ENCODE peak calls at places on chromosomes 3 and 15, in ten cellular contexts. One of them, this sample, is unnamed.

GRCh38 chr3:153977148-153977547 is 144.0 kb upstream of the ARHGEF26 start:
- DNase-seq in endothelial cell of umbilical vein: peak; percentile 69
- DNase-seq in mucosa of descending colon: no peak
- DNase-seq in fibroblast of villous mesenchyme: no peak
- DNase-seq in HFFc6: no peak
- DNase-seq in progenitor cell of endocrine pancreas: no peak
- DNase-seq in colonic mucosa: no peak
- DNase-seq in AG10803: peak; percentile 21
- DNase-seq in dorsolateral prefrontal cortex: no peak
- DNase-seq in hepatocyte: no peak
- DNase-seq in this sample: no peak

GRCh38 chr15:31294067-31294466 is 32.6 kb upstream of the KLF13 start:
- DNase-seq in fibroblast of villous mesenchyme: no peak
- DNase-seq in dorsolateral prefrontal cortex: no peak
- DNase-seq in HFFc6: no peak
- DNase-seq in mucosa of descending colon: no peak
- DNase-seq in hepatocyte: no peak
- DNase-seq in AG10803: no peak
- DNase-seq in colonic mucosa: peak; percentile 13
- DNase-seq in progenitor cell of endocrine pancreas: peak; percentile 1
- DNase-seq in endothelial cell of umbilical vein: no peak
- DNase-seq in this sample: no peak

GRCh38 chr3:155676252-155676981 is 68.5 kb downstream of the PLCH1 start:
- DNase-seq in AG10803: peak; percentile 70
- DNase-seq in hepatocyte: peak; percentile 42
- DNase-seq in HFFc6: peak; percentile 63
- DNase-seq in colonic mucosa: no peak
- DNase-seq in fibroblast of villous mesenchyme: peak; percentile 61
- DNase-seq in mucosa of descending colon: no peak
- DNase-seq in dorsolateral prefrontal cortex: peak; percentile 49
- DNase-seq in endothelial cell of umbilical vein: no peak
- DNase-seq in progenitor cell of endocrine pancreas: no peak
- DNase-seq in this sample: peak; percentile 20

GRCh38 chr3:131630117-131630516 is 127.3 kb upstream of the MRPL3 start:
- DNase-seq in HFFc6: no peak
- DNase-seq in mucosa of descending colon: no peak
- DNase-seq in colonic mucosa: no peak
- DNase-seq in AG10803: peak; percentile 16
- DNase-seq in hepatocyte: no peak
- DNase-seq in fibroblast of villous mesenchyme: no peak
- DNase-seq in endothelial cell of umbilical vein: no peak
- DNase-seq in progenitor cell of endocrine pancreas: no peak
- DNase-seq in dorsolateral prefrontal cortex: no peak
- DNase-seq in this sample: no peak

GRCh38 chr3:152380048-152380447 is 111.3 kb downstream of the MBNL1 start:
- DNase-seq in AG10803: no peak
- DNase-seq in mucosa of descending colon: no peak
- DNase-seq in colonic mucosa: no peak
- DNase-seq in dorsolateral prefrontal cortex: no peak
- DNase-seq in HFFc6: no peak
- DNase-seq in fibroblast of villous mesenchyme: no peak
- DNase-seq in progenitor cell of endocrine pancreas: no peak
- DNase-seq in hepatocyte: no peak
- DNase-seq in endothelial cell of umbilical vein: no peak
- DNase-seq in this sample: no peak

GRCh38 chr15:67826717-67827560 is 1.6 kb downstream of the SKOR1 start:
- DNase-seq in progenitor cell of endocrine pancreas: no peak
- DNase-seq in mucosa of descending colon: no peak
- DNase-seq in hepatocyte: no peak
- DNase-seq in colonic mucosa: no peak
- DNase-seq in fibroblast of villous mesenchyme: no peak
- DNase-seq in endothelial cell of umbilical vein: no peak
- DNase-seq in AG10803: no peak
- DNase-seq in HFFc6: no peak
- DNase-seq in dorsolateral prefrontal cortex: no peak
- DNase-seq in this sample: no peak

GRCh38 chr3:14125193-14126016 is 553 bp downstream of the TMEM43 start:
- DNase-seq in hepatocyte: peak; percentile 90
- DNase-seq in endothelial cell of umbilical vein: peak; percentile 84
- DNase-seq in HFFc6: peak; percentile 95
- DNase-seq in colonic mucosa: peak; percentile 80
- DNase-seq in mucosa of descending colon: peak; percentile 82
- DNase-seq in dorsolateral prefrontal cortex: no peak
- DNase-seq in fibroblast of villous mesenchyme: peak; percentile 92
- DNase-seq in AG10803: peak; percentile 96
- DNase-seq in progenitor cell of endocrine pancreas: peak; percentile 41
- DNase-seq in this sample: peak; percentile 73

GRCh38 chr3:157388051-157388450 is 48.6 kb upstream of the PTX3 start:
- DNase-seq in progenitor cell of endocrine pancreas: no peak
- DNase-seq in hepatocyte: no peak
- DNase-seq in fibroblast of villous mesenchyme: peak; percentile 7
- DNase-seq in dorsolateral prefrontal cortex: no peak
- DNase-seq in AG10803: no peak
- DNase-seq in mucosa of descending colon: no peak
- DNase-seq in HFFc6: peak; percentile 59
- DNase-seq in endothelial cell of umbilical vein: no peak
- DNase-seq in colonic mucosa: no peak
- DNase-seq in this sample: no peak

GRCh38 chr3:186599142-186599784 is 13.6 kb upstream of the AHSG start:
- DNase-seq in endothelial cell of umbilical vein: no peak
- DNase-seq in dorsolateral prefrontal cortex: no peak
- DNase-seq in AG10803: no peak
- DNase-seq in hepatocyte: no peak
- DNase-seq in progenitor cell of endocrine pancreas: no peak
- DNase-seq in HFFc6: no peak
- DNase-seq in fibroblast of villous mesenchyme: no peak
- DNase-seq in colonic mucosa: no peak
- DNase-seq in mucosa of descending colon: no peak
- DNase-seq in this sample: peak; percentile 35

GRCh38 chr3:55159711-55160110 is 231.9 kb upstream of the LRTM1 start:
- DNase-seq in AG10803: no peak
- DNase-seq in dorsolateral prefrontal cortex: no peak
- DNase-seq in fibroblast of villous mesenchyme: no peak
- DNase-seq in endothelial cell of umbilical vein: no peak
- DNase-seq in HFFc6: no peak
- DNase-seq in colonic mucosa: no peak
- DNase-seq in hepatocyte: no peak
- DNase-seq in progenitor cell of endocrine pancreas: no peak
- DNase-seq in mucosa of descending colon: no peak
- DNase-seq in this sample: no peak

GRCh38 chr15:36399276-36399675 is 180.2 kb upstream of the CDIN1 start:
- DNase-seq in dorsolateral prefrontal cortex: no peak
- DNase-seq in fibroblast of villous mesenchyme: no peak
- DNase-seq in AG10803: no peak
- DNase-seq in endothelial cell of umbilical vein: no peak
- DNase-seq in mucosa of descending colon: no peak
- DNase-seq in HFFc6: no peak
- DNase-seq in hepatocyte: no peak
- DNase-seq in progenitor cell of endocrine pancreas: no peak
- DNase-seq in colonic mucosa: no peak
- DNase-seq in this sample: no peak

GRCh38 chr3:187639912-187640822 is 30.0 kb downstream of the SST start:
- DNase-seq in hepatocyte: no peak
- DNase-seq in colonic mucosa: no peak
- DNase-seq in HFFc6: peak; percentile 64
- DNase-seq in mucosa of descending colon: no peak
- DNase-seq in progenitor cell of endocrine pancreas: no peak
- DNase-seq in endothelial cell of umbilical vein: no peak
- DNase-seq in fibroblast of villous mesenchyme: no peak
- DNase-seq in AG10803: peak; percentile 32
- DNase-seq in dorsolateral prefrontal cortex: no peak
- DNase-seq in this sample: no peak

GRCh38 chr15:76901965-76902364 is 3.2 kb downstream of the SCAPER start:
- DNase-seq in endothelial cell of umbilical vein: no peak
- DNase-seq in colonic mucosa: no peak
- DNase-seq in HFFc6: no peak
- DNase-seq in progenitor cell of endocrine pancreas: no peak
- DNase-seq in hepatocyte: no peak
- DNase-seq in AG10803: no peak
- DNase-seq in fibroblast of villous mesenchyme: no peak
- DNase-seq in dorsolateral prefrontal cortex: no peak
- DNase-seq in mucosa of descending colon: no peak
- DNase-seq in this sample: no peak
- TF ChIP-seq CTCF in endothelial cell of umbilical vein: no peak
- TF ChIP-seq CTCF in colonic mucosa: no peak
- TF ChIP-seq CTCF in HFFc6: no peak
- TF ChIP-seq CTCF in progenitor cell of endocrine pancreas: no peak
- TF ChIP-seq CTCF in hepatocyte: no peak
- TF ChIP-seq CTCF in AG10803: no peak
- TF ChIP-seq CTCF in fibroblast of villous mesenchyme: no peak
- TF ChIP-seq CTCF in dorsolateral prefrontal cortex: no peak
- TF ChIP-seq CTCF in mucosa of descending colon: no peak
- TF ChIP-seq CTCF in this sample: no peak

DNA sequence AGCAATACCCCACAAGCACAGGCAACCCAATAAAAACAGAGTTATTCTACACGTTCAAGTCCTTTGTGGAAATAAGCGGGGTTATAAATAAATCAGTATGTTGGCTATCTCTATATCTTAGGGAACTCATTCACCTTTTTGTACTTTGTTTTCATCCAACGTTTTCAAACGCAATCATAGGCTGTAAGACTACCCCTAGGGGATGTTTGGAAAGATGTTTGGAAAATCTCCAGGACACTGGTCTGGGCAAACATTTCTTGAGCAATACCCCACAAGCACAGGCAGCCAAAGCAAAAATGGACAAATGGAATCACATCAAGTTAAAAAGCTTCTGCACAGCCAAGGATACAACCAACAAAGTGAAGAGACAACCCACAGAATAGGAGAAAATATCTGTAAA is 70.1 kb downstream of the CLDN11 start:
- DNase-seq in progenitor cell of endocrine pancreas: no peak
- DNase-seq in fibroblast of villous mesenchyme: peak; percentile 87
- DNase-seq in colonic mucosa: no peak
- DNase-seq in HFFc6: peak; percentile 56
- DNase-seq in endothelial cell of umbilical vein: no peak
- DNase-seq in dorsolateral prefrontal cortex: no peak
- DNase-seq in hepatocyte: peak; percentile 50
- DNase-seq in AG10803: peak; percentile 86
- DNase-seq in mucosa of descending colon: no peak
- DNase-seq in this sample: no peak
- TF ChIP-seq CTCF in progenitor cell of endocrine pancreas: no peak
- TF ChIP-seq CTCF in fibroblast of villous mesenchyme: no peak
- TF ChIP-seq CTCF in colonic mucosa: no peak
- TF ChIP-seq CTCF in HFFc6: peak; percentile 13
- TF ChIP-seq CTCF in endothelial cell of umbilical vein: no peak
- TF ChIP-seq CTCF in dorsolateral prefrontal cortex: no peak
- TF ChIP-seq CTCF in hepatocyte: no peak
- TF ChIP-seq CTCF in AG10803: peak; percentile 27
- TF ChIP-seq CTCF in mucosa of descending colon: no peak
- TF ChIP-seq CTCF in this sample: no peak

GRCh38 chr3:107756649-107757048 is 233.9 kb downstream of the BBX start:
- DNase-seq in mucosa of descending colon: no peak
- DNase-seq in endothelial cell of umbilical vein: no peak
- DNase-seq in fibroblast of villous mesenchyme: peak; percentile 34
- DNase-seq in progenitor cell of endocrine pancreas: no peak
- DNase-seq in HFFc6: peak; percentile 3
- DNase-seq in AG10803: peak; percentile 6
- DNase-seq in colonic mucosa: no peak
- DNase-seq in hepatocyte: no peak
- DNase-seq in dorsolateral prefrontal cortex: no peak
- DNase-seq in this sample: no peak

GRCh38 chr3:107757140-107757539 is 234.4 kb downstream of the BBX start:
- DNase-seq in colonic mucosa: no peak
- DNase-seq in fibroblast of villous mesenchyme: no peak
- DNase-seq in hepatocyte: no peak
- DNase-seq in dorsolateral prefrontal cortex: no peak
- DNase-seq in AG10803: no peak
- DNase-seq in endothelial cell of umbilical vein: no peak
- DNase-seq in HFFc6: no peak
- DNase-seq in progenitor cell of endocrine pancreas: no peak
- DNase-seq in mucosa of descending colon: no peak
- DNase-seq in this sample: no peak

GRCh38 chr3:107753494-107753893 is 230.7 kb downstream of the BBX start:
- DNase-seq in endothelial cell of umbilical vein: peak; percentile 47
- DNase-seq in hepatocyte: peak; percentile 47
- DNase-seq in mucosa of descending colon: no peak
- DNase-seq in AG10803: peak; percentile 35
- DNase-seq in dorsolateral prefrontal cortex: peak; percentile 54
- DNase-seq in fibroblast of villous mesenchyme: peak; percentile 24
- DNase-seq in colonic mucosa: peak; percentile 33
- DNase-seq in HFFc6: peak; percentile 4
- DNase-seq in progenitor cell of endocrine pancreas: peak; percentile 15
- DNase-seq in this sample: peak; percentile 50

GRCh38 chr3:107753988-107754387 is 231.2 kb downstream of the BBX start:
- DNase-seq in HFFc6: no peak
- DNase-seq in fibroblast of villous mesenchyme: no peak
- DNase-seq in progenitor cell of endocrine pancreas: no peak
- DNase-seq in AG10803: no peak
- DNase-seq in endothelial cell of umbilical vein: no peak
- DNase-seq in dorsolateral prefrontal cortex: no peak
- DNase-seq in colonic mucosa: no peak
- DNase-seq in mucosa of descending colon: no peak
- DNase-seq in hepatocyte: no peak
- DNase-seq in this sample: no peak

DNA sequence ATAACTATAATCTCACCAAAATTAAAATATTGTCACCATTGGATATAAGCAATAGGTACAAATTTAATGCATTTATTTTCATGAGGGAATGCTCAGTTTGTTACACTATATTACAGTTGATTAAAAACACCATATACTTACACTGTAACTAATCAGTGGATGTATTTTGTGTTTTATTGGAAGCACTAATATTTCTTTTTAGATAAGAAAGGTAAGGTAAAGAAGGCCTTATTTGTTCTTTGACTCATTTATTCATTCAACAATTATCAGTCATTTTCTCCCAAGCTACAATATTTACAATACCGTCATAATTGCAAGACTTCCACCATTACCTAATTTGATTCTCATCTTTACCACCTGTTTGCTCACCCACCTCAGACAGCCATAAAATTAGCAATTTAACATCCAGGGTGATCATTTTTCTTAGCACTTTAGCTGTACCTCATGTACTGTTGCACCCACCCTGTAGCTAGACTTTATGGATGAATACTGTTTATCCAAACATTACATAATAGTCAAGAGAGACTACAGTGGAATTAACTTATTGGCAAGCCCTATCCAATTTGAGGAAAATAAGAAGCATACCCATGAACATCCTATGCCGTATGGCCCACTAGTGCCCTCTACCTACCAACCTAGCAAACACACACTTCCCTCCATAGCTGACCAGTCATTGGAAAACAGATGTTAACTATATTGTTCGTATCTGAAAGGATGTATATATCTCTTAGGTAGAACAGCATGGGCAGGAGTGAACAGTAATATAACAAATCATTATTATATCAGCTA is 229.6 kb downstream of the BBX start:
- DNase-seq in endothelial cell of umbilical vein: peak; percentile 42
- DNase-seq in colonic mucosa: peak; percentile 22
- DNase-seq in AG10803: peak; percentile 39
- DNase-seq in HFFc6: peak; percentile 4
- DNase-seq in fibroblast of villous mesenchyme: peak; percentile 41
- DNase-seq in hepatocyte: peak; percentile 27
- DNase-seq in progenitor cell of endocrine pancreas: no peak
- DNase-seq in mucosa of descending colon: no peak
- DNase-seq in dorsolateral prefrontal cortex: no peak
- DNase-seq in this sample: peak; percentile 13
- TF ChIP-seq CTCF in endothelial cell of umbilical vein: peak; percentile 33
- TF ChIP-seq CTCF in colonic mucosa: peak; percentile 43
- TF ChIP-seq CTCF in AG10803: peak; percentile 58
- TF ChIP-seq CTCF in HFFc6: peak; percentile 66
- TF ChIP-seq CTCF in fibroblast of villous mesenchyme: peak; percentile 69
- TF ChIP-seq CTCF in hepatocyte: peak; percentile 54
- TF ChIP-seq CTCF in progenitor cell of endocrine pancreas: peak; percentile 58
- TF ChIP-seq CTCF in mucosa of descending colon: no peak
- TF ChIP-seq CTCF in dorsolateral prefrontal cortex: peak; percentile 56
- TF ChIP-seq CTCF in this sample: no peak

GRCh38 chr15:91468861-91469260 is 368.8 kb downstream of the SV2B start:
- DNase-seq in HFFc6: no peak
- DNase-seq in fibroblast of villous mesenchyme: no peak
- DNase-seq in endothelial cell of umbilical vein: no peak
- DNase-seq in hepatocyte: no peak
- DNase-seq in mucosa of descending colon: no peak
- DNase-seq in colonic mucosa: no peak
- DNase-seq in AG10803: no peak
- DNase-seq in progenitor cell of endocrine pancreas: no peak
- DNase-seq in dorsolateral prefrontal cortex: no peak
- DNase-seq in this sample: no peak
- TF ChIP-seq CTCF in HFFc6: no peak
- TF ChIP-seq CTCF in fibroblast of villous mesenchyme: no peak
- TF ChIP-seq CTCF in endothelial cell of umbilical vein: no peak
- TF ChIP-seq CTCF in hepatocyte: no peak
- TF ChIP-seq CTCF in mucosa of descending colon: no peak
- TF ChIP-seq CTCF in colonic mucosa: no peak
- TF ChIP-seq CTCF in AG10803: no peak
- TF ChIP-seq CTCF in progenitor cell of endocrine pancreas: no peak
- TF ChIP-seq CTCF in dorsolateral prefrontal cortex: no peak
- TF ChIP-seq CTCF in this sample: no peak